ENCODE peak calls at places on chromosomes 13 and 19, in seven cellular contexts. Q is choroid plexus epithelial cell; P is heart left ventricle; U is CD4-positive, alpha-beta T cell; W is stomach; H is fibroblast of mammary gland; R is dorsolateral prefrontal cortex. C is an unnamed sample.

GRCh38 chr19:14369399-14370168 is 11.7 kb upstream of the ADGRE5 start:
- DNase-seq in P (no peak), H (peak; percentile 63), W (no peak), R (no peak), Q (no peak), U (peak; percentile 68), C (peak; percentile 91)

GRCh38 chr13:80251403-80251802 is 89.5 kb downstream of the SPRY2 start:
- DNase-seq in P (no peak), H (peak; percentile 76), U (no peak), W (no peak), R (no peak), Q (peak; percentile 88), C (no peak)

GRCh38 chr13:77390391-77390790 is 63.5 kb upstream of the MYCBP2 start:
- DNase-seq in W (no peak), P (no peak), R (no peak), U (no peak), H (peak; percentile 38), Q (no peak), C (no peak)

GRCh38 chr19:38057954-38058690 is 151.1 kb downstream of the SIPA1L3 start:
- DNase-seq in U (no peak), P (no peak), Q (no peak), W (peak; percentile 86), R (no peak), H (no peak), C (no peak)

GRCh38 chr13:110279684-110280083 is 27.3 kb downstream of the COL4A1 start:
- DNase-seq in P (no peak), U (no peak), Q (no peak), W (no peak), R (no peak), H (no peak), C (no peak)

GRCh38 chr13:113852536-113853517 is 11.0 kb downstream of the GAS6 start:
- DNase-seq in R (peak; percentile 20), U (no peak), P (peak; percentile 61), W (no peak), H (no peak), Q (no peak), C (no peak)

GRCh38 chr19:45526143-45526542 is 18.9 kb downstream of the VASP start:
- DNase-seq in R (peak; percentile 65), W (peak; percentile 70), H (peak; percentile 66), P (peak; percentile 81), Q (peak; percentile 65), U (no peak), C (no peak)

GRCh38 chr19:35628264-35628564 is 622 bp upstream of the RBM42 start:
- DNase-seq in P (no peak), Q (no peak), H (no peak), W (no peak), R (no peak), U (no peak), C (no peak)

GRCh38 chr13:25468330-25469178 is 96.8 kb downstream of the ATP8A2 start:
- DNase-seq in U (no peak), P (no peak), H (no peak), Q (peak; percentile 12), W (no peak), R (peak; percentile 32), C (no peak)

GRCh38 chr13:112226320-112227002 is 149.7 kb upstream of the SPACA7 start:
- DNase-seq in W (no peak), U (no peak), Q (no peak), P (no peak), R (no peak), H (no peak), C (no peak)

GRCh38 chr19:3175761-3176714 is 2.5 kb upstream of the S1PR4 start:
- DNase-seq in R (no peak), H (peak; percentile 65), W (peak; percentile 90), P (no peak), U (no peak), Q (peak; percentile 64), C (peak; percentile 32)

GRCh38 chr19:18710986-18711751 is 27.7 kb downstream of the CRTC1 start:
- DNase-seq in Q (peak; percentile 29), R (no peak), P (no peak), W (no peak), U (no peak), H (peak; percentile 52), C (no peak)

GRCh38 chr13:28494537-28494860 is 429 bp downstream of the FLT1 start:
- DNase-seq in U (no peak), W (no peak), Q (no peak), R (no peak), P (no peak), H (no peak), C (no peak)

GRCh38 chr13:41577437-41577836 is 120.1 kb downstream of the RGCC start:
- DNase-seq in R (no peak), Q (peak; percentile 43), H (peak; percentile 87), U (no peak), W (peak; percentile 40), P (no peak), C (no peak)

GRCh38 chr19:18713550-18714117 is 30.2 kb downstream of the CRTC1 start:
- DNase-seq in Q (no peak), P (no peak), H (no peak), W (no peak), R (no peak), U (no peak), C (no peak)

GRCh38 chr19:45251452-45252354 is 632 bp downstream of the MARK4 start:
- DNase-seq in R (no peak), Q (no peak), W (no peak), P (peak; percentile 70), U (no peak), H (no peak), C (no peak)

GRCh38 chr19:1259206-1259872 is 9.8 kb upstream of the CIRBP start:
- DNase-seq in Q (peak; percentile 58), W (peak; percentile 72), H (peak; percentile 68), R (no peak), P (peak; percentile 91), U (peak; percentile 67), C (peak; percentile 80)

GRCh38 chr19:47598407-47599349 is 10.3 kb upstream of the BICRA start:
- DNase-seq in H (peak; percentile 98), W (peak; percentile 41), U (no peak), Q (peak; percentile 97), R (no peak), P (no peak), C (no peak)

GRCh38 chr19:35299523-35300339 is 7.8 kb downstream of the MAG start:
- DNase-seq in P (no peak), R (peak; percentile 58), W (no peak), H (no peak), U (no peak), Q (no peak), C (no peak)

GRCh38 chr19:31670931-31671330 is 321.7 kb upstream of the TSHZ3 start:
- DNase-seq in R (no peak), W (no peak), Q (no peak), H (no peak), U (no peak), P (no peak), C (no peak)

GRCh38 chr19:40585677-40586422 is 9.2 kb downstream of the SHKBP1 start:
- DNase-seq in H (peak; percentile 84), Q (peak; percentile 58), P (no peak), W (no peak), R (no peak), U (no peak), C (peak; percentile 86)

GRCh38 chr19:40585241-40585640 is 8.6 kb downstream of the SHKBP1 start:
- DNase-seq in W (no peak), H (no peak), P (no peak), R (no peak), Q (no peak), U (no peak), C (peak; percentile 60)

GRCh38 chr19:40583283-40583682 is 6.6 kb downstream of the SHKBP1 start:
- DNase-seq in U (no peak), W (no peak), R (no peak), P (no peak), Q (no peak), H (no peak), C (no peak)

GRCh38 chr19:40582467-40582866 is 5.8 kb downstream of the SHKBP1 start:
- DNase-seq in R (no peak), U (no peak), W (no peak), Q (no peak), H (no peak), P (no peak), C (no peak)

GRCh38 chr19:40584007-40584406 is 7.3 kb downstream of the SHKBP1 start:
- DNase-seq in W (no peak), P (no peak), U (no peak), R (no peak), Q (no peak), H (no peak), C (no peak)
- TF ChIP-seq CTCF in W (no peak), P (no peak), U (no peak), R (no peak), Q (peak; percentile 51), H (peak; percentile 31), C (no peak)

DNA sequence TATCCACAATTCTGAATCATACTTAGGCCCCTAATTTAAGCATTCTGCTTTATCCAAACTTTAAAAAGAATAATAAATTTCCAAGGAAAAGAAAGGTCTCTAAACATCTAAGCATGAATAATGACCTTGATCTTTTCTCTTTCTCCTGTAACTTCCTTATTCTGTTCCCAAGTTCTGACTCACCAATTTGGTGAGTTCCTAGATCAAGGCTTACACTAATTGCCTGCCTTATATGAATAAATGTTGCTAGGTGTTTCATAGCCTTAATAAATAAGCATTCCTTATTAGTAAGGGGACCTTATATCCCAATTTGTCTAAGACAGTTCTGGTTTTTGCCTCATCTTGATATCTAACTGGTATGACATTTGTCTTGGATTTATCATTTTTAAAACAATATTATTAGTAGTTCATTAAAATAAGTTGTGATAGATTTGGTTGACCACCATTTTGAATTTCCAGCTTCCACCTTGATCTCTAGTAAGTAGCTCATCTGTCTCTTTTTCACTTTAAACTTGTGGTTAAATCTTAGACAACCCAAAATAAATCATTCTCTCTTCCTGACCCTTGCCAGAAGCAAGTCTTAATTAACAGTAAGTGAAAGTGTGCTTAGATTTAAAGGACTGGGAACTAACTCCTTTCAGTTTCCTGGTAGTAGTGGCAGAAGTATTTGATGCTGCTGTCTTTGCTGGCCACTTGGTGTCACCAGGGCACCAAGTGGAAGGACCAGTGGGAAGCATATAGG is 121.2 kb upstream of the MLNR start:
- DNase-seq in W (no peak), P (no peak), U (no peak), H (peak; percentile 38), Q (peak; percentile 47), R (no peak), C (no peak)
- TF ChIP-seq CTCF in W (peak; percentile 41), P (peak; percentile 61), U (no peak), H (peak; percentile 24), Q (peak; percentile 54), R (peak; percentile 50), C (peak; percentile 68)

GRCh38 chr19:49224856-49225255 is 67.3 kb downstream of the TRPM4 start:
- DNase-seq in H (peak; percentile 53), R (no peak), Q (peak; percentile 57), P (peak; percentile 70), U (no peak), W (peak; percentile 71), C (peak; percentile 52)
- TF ChIP-seq CTCF in H (peak; percentile 35), R (peak; percentile 29), Q (peak; percentile 57), P (peak; percentile 53), U (no peak), W (peak; percentile 37), C (peak; percentile 30)

DNA sequence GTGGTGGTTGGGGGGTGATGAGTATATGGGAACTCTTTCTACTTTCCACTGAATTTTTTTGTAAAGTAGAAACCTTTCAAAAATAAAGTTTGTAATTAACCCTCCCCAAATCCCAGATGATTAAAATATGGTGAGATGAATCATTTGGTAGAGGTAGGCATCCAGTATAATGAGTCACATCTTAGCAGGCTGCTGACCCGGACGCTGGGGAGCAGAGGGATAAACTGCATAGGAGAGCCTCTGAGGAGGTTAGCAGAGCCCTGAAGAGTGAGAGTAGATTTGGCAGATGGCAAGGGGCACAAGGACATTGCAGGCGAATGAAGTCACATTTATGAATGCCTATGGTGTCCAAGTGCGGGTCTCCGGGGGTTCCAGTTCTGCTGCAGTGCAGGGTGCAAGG is 293.8 kb downstream of the FGF9 start:
- DNase-seq in H (no peak), P (no peak), W (no peak), R (no peak), Q (no peak), U (no peak), C (no peak)
- TF ChIP-seq CTCF in H (no peak), P (no peak), W (no peak), R (no peak), Q (no peak), U (no peak), C (no peak)